ENCODE peak calls at places on chromosome 12, in seven cellular contexts. P is A549; X is MG63; W is testis; J is naive thymus-derived CD4-positive, alpha-beta T cell; N is CD8-positive, alpha-beta T cell; Q is ovary. A is an unnamed sample.
A peak's percentile ranks its signal among the peaks of the same experiment; 100 is the strongest.

GRCh38 chr12:64609543-64610091 is 678 bp upstream of the RASSF3 start:
- DNase-seq in W (no peak), N (no peak), J (no peak), X (no peak), Q (no peak), P (no peak), A (no peak)

GRCh38 chr12:120642806-120643205 is 2.4 kb downstream of the CABP1 start:
- DNase-seq in P (no peak), J (no peak), X (no peak), N (no peak), Q (no peak), W (no peak), A (no peak)

GRCh38 chr12:110744176-110744575 is 1.5 kb upstream of the PPP1CC start:
- DNase-seq in W (no peak), Q (peak; percentile 10), X (peak; percentile 86), J (no peak), N (no peak), P (no peak), A (no peak)

GRCh38 chr12:30000401-30000800 is 216.7 kb upstream of the TMTC1 start:
- DNase-seq in W (no peak), N (no peak), Q (no peak), P (no peak), J (no peak), X (no peak), A (no peak)

GRCh38 chr12:60281522-60281921 is 685.7 kb downstream of the SLC16A7 start:
- DNase-seq in J (no peak), P (no peak), X (no peak), Q (no peak), N (no peak), W (no peak), A (no peak)

GRCh38 chr12:120361506-120362208 is 7.3 kb downstream of the MSI1 start:
- DNase-seq in J (peak; percentile 32), P (no peak), N (no peak), Q (peak; percentile 54), W (peak; percentile 71), X (no peak), A (no peak)

GRCh38 chr12:32568241-32568640 is 110.9 kb upstream of the DNM1L start:
- DNase-seq in Q (no peak), X (peak; percentile 29), W (no peak), N (no peak), J (no peak), P (peak; percentile 15), A (no peak)

GRCh38 chr12:107912421-107913004 is 138.0 kb downstream of the ASCL4 start:
- DNase-seq in N (peak; percentile 39), X (peak; percentile 81), Q (no peak), J (no peak), P (peak; percentile 55), W (peak; percentile 79), A (peak; percentile 44)

GRCh38 chr12:53625373-53625945 is 723 bp downstream of the ATF7 start:
- DNase-seq in P (no peak), X (no peak), J (no peak), N (no peak), W (no peak), Q (no peak), A (no peak)

GRCh38 chr12:74897425-74898211 is 312.0 kb downstream of the KCNC2 start:
- DNase-seq in J (no peak), P (no peak), N (no peak), Q (no peak), W (no peak), X (no peak), A (no peak)

GRCh38 chr12:119061208-119061796 is 80.0 kb downstream of the SRRM4 start:
- DNase-seq in N (no peak), X (peak; percentile 35), Q (peak; percentile 9), W (peak; percentile 77), P (no peak), J (no peak), A (no peak)

GRCh38 chr12:2653461-2653965 is 141.3 kb upstream of the FKBP4 start:
- DNase-seq in W (no peak), J (no peak), N (no peak), Q (no peak), X (no peak), P (no peak), A (no peak)

GRCh38 chr12:95851609-95852008 is 7.1 kb upstream of the SNRPF start:
- DNase-seq in W (no peak), P (no peak), Q (no peak), J (no peak), X (no peak), N (no peak), A (no peak)

GRCh38 chr12:124162151-124163110 is 132.5 kb upstream of the RFLNA start:
- DNase-seq in Q (no peak), X (no peak), W (no peak), P (no peak), J (no peak), N (no peak), A (no peak)
- H3K9me3 ChIP-seq in Q (no peaks in the 10 kb centered on the region), X (no peaks in the 10 kb centered on the region), W (no peaks in the 10 kb centered on the region), P (peaks cover 5% of the 10 kb centered on the region), J (no peaks in the 10 kb centered on the region), N (no peaks in the 10 kb centered on the region), A (no peaks in the 10 kb centered on the region)

GRCh38 chr12:133010657-133011297 is 24.6 kb downstream of the ZNF26 start:
- DNase-seq in N (no peak), J (no peak), P (no peak), X (no peak), W (no peak), Q (no peak), A (no peak)
- H3K9me3 ChIP-seq in N (peaks cover 74% of the 10 kb centered on the region), J (peaks cover 14% of the 10 kb centered on the region), P (peaks cover 95% of the 10 kb centered on the region), X (peaks cover 56% of the 10 kb centered on the region), W (peaks cover 4% of the 10 kb centered on the region), Q (peaks cover 11% of the 10 kb centered on the region), A (peaks cover 76% of the 10 kb centered on the region)

GRCh38 chr12:28626504-28626903 is 436.2 kb downstream of the CCDC91 start:
- DNase-seq in P (no peak), N (no peak), J (no peak), X (no peak), Q (no peak), W (no peak), A (no peak)
- H3K9me3 ChIP-seq in P (no peaks in the 10 kb centered on the region), N (no peaks in the 10 kb centered on the region), J (no peaks in the 10 kb centered on the region), X (no peaks in the 10 kb centered on the region), Q (no peaks in the 10 kb centered on the region), W (no peaks in the 10 kb centered on the region), A (no peaks in the 10 kb centered on the region)

DNA sequence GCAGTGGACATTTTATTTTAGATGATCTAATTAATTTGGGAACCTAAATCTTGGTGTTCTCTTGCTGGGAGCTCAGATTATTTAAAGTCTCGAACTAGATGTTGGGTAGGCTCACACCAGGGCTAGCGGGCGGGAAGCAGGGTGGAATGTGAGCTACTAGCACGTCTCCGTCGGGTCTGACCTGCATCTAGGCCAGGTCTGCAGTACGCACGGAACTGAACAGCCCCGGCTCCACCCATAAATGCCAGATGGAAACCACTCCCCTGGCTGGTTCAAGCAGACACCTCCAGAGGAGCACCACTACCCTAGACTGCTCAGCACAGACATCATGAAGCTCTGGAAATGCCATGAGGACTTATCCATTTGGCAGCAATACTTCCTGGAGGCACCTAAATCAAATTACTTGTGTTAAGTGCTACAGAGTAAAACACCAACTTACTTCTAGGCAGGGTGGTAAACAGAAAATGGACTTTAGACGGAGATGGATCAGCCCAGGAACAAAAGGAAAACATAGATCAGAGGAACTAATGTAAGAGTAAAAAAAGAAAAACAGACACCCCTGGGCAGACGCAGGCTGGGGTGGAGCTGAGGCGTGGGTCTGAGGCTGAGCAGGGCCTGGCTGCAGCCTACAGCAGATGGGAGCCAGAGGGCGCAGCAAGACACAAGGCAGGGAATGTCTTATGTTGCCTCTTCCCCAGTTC is 10.2 kb downstream of the ZNF605 start:
- DNase-seq in X (no peak), P (no peak), W (no peak), Q (no peak), N (no peak), J (no peak), A (no peak)
- H3K9me3 ChIP-seq in X (peaks cover 10% of the 10 kb centered on the region), P (peaks cover 96% of the 10 kb centered on the region), W (no peaks in the 10 kb centered on the region), Q (no peaks in the 10 kb centered on the region), N (peaks cover 9% of the 10 kb centered on the region), J (peaks cover 6% of the 10 kb centered on the region), A (peaks cover 8% of the 10 kb centered on the region)

GRCh38 chr12:34358198-34358597 is 335.9 kb downstream of the ALG10 start:
- DNase-seq in N (no peak), X (no peak), Q (no peak), P (no peak), W (no peak), J (no peak), A (no peak)

GRCh38 chr12:34356233-34356987 is 334.1 kb downstream of the ALG10 start:
- DNase-seq in X (no peak), J (no peak), N (no peak), W (no peak), P (no peak), Q (no peak), A (no peak)

GRCh38 chr12:34357791-34358190 is 335.5 kb downstream of the ALG10 start:
- DNase-seq in X (no peak), P (no peak), Q (no peak), W (no peak), J (no peak), N (no peak), A (no peak)

GRCh38 chr12:34363050-34363673 is 340.9 kb downstream of the ALG10 start:
- DNase-seq in W (no peak), P (peak; percentile 74), J (no peak), Q (no peak), N (no peak), X (no peak), A (no peak)

GRCh38 chr12:34361721-34362316 is 339.5 kb downstream of the ALG10 start:
- DNase-seq in Q (no peak), P (no peak), N (no peak), W (no peak), X (no peak), J (no peak), A (no peak)
- H3K9me3 ChIP-seq in Q (no peaks in the 10 kb centered on the region), P (no peaks in the 10 kb centered on the region), N (no peaks in the 10 kb centered on the region), W (no peaks in the 10 kb centered on the region), X (no peaks in the 10 kb centered on the region), J (no peaks in the 10 kb centered on the region), A (no peaks in the 10 kb centered on the region)

GRCh38 chr12:117182866-117183265 is 7.4 kb downstream of the FBXO21 start:
- DNase-seq in W (no peak), P (no peak), J (no peak), X (no peak), Q (no peak), N (no peak), A (no peak)
- H3K9me3 ChIP-seq in W (no peaks in the 10 kb centered on the region), P (peaks cover 14% of the 10 kb centered on the region), J (no peaks in the 10 kb centered on the region), X (peaks cover 3% of the 10 kb centered on the region), Q (no peaks in the 10 kb centered on the region), N (no peaks in the 10 kb centered on the region), A (no peaks in the 10 kb centered on the region)

DNA sequence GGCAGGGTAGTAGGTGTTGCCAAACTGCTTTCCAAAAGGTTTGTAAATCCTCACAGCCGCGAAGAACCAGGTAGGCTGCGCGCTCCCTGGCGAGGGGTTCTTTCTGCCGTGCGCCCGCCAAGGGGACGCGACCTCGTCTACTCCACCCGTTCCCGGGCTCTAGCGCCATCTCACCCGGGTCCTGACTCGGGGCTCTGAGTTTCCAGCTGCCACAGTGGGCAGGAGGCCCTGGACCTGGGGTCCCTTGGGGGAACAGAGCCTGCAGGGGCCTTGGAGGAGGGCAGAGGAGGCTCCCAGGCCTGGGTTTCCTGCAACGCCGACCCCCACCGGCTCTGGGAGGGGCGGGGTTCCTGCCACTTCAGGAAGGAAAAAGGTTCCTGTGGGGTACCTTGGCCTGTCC is 706 bp downstream of the ANHX start:
- DNase-seq in Q (no peak), N (no peak), P (no peak), J (no peak), W (no peak), X (no peak), A (no peak)
- H3K9me3 ChIP-seq in Q (no peaks in the 10 kb centered on the region), N (no peaks in the 10 kb centered on the region), P (peaks cover 65% of the 10 kb centered on the region), J (no peaks in the 10 kb centered on the region), W (no peaks in the 10 kb centered on the region), X (no peaks in the 10 kb centered on the region), A (peaks cover 3% of the 10 kb centered on the region)

GRCh38 chr12:131260251-131260905 is 306.7 kb downstream of the ADGRD1 start:
- DNase-seq in Q (no peak), N (no peak), P (no peak), J (no peak), W (no peak), X (no peak), A (no peak)
- H3K9me3 ChIP-seq in Q (no peaks in the 10 kb centered on the region), N (no peaks in the 10 kb centered on the region), P (peaks cover 5% of the 10 kb centered on the region), J (no peaks in the 10 kb centered on the region), W (no peaks in the 10 kb centered on the region), X (no peaks in the 10 kb centered on the region), A (no peaks in the 10 kb centered on the region)

A was measured in T-helper 17 cell.